ENCODE peak calls at places on chromosomes 5 and 9, in eight cellular contexts. One of them, this sample, is unnamed.

GRCh38 chr5:160556886-160557285 is 135.2 kb downstream of the PTTG1 start:
- DNase-seq in IMR-90: peak; percentile 13
- DNase-seq in lower lobe of right lung: no peak
- DNase-seq in CD8-positive, alpha-beta T cell: no peak
- DNase-seq in hepatocyte: no peak
- DNase-seq in fibroblast of lung: peak; percentile 85
- DNase-seq in heart right ventricle: no peak
- DNase-seq in uterus: no peak
- DNase-seq in this sample: no peak

GRCh38 chr5:33343661-33344327 is 97.0 kb upstream of the TARS1 start:
- DNase-seq in heart right ventricle: no peak
- DNase-seq in IMR-90: peak; percentile 88
- DNase-seq in hepatocyte: no peak
- DNase-seq in fibroblast of lung: peak; percentile 93
- DNase-seq in uterus: no peak
- DNase-seq in lower lobe of right lung: no peak
- DNase-seq in CD8-positive, alpha-beta T cell: no peak
- DNase-seq in this sample: no peak

GRCh38 chr5:71693828-71694427 is 25.1 kb upstream of the CARTPT start:
- DNase-seq in CD8-positive, alpha-beta T cell: no peak
- DNase-seq in heart right ventricle: no peak
- DNase-seq in fibroblast of lung: no peak
- DNase-seq in IMR-90: no peak
- DNase-seq in hepatocyte: peak; percentile 52
- DNase-seq in uterus: no peak
- DNase-seq in lower lobe of right lung: no peak
- DNase-seq in this sample: no peak

GRCh38 chr5:115461506-115462290 is 82.9 kb downstream of the FEM1C start:
- DNase-seq in lower lobe of right lung: no peak
- DNase-seq in CD8-positive, alpha-beta T cell: no peak
- DNase-seq in hepatocyte: no peak
- DNase-seq in uterus: no peak
- DNase-seq in IMR-90: peak; percentile 90
- DNase-seq in heart right ventricle: no peak
- DNase-seq in fibroblast of lung: peak; percentile 94
- DNase-seq in this sample: peak; percentile 31

GRCh38 chr5:159773062-159773924 is 143.0 kb upstream of the ADRA1B start:
- DNase-seq in CD8-positive, alpha-beta T cell: peak; percentile 56
- DNase-seq in lower lobe of right lung: peak; percentile 68
- DNase-seq in fibroblast of lung: peak; percentile 93
- DNase-seq in hepatocyte: peak; percentile 88
- DNase-seq in heart right ventricle: peak; percentile 77
- DNase-seq in IMR-90: peak; percentile 90
- DNase-seq in uterus: peak; percentile 89
- DNase-seq in this sample: peak; percentile 30

GRCh38 chr5:72010395-72010794 is 96.9 kb upstream of the MAP1B start:
- DNase-seq in lower lobe of right lung: no peak
- DNase-seq in IMR-90: no peak
- DNase-seq in heart right ventricle: no peak
- DNase-seq in hepatocyte: no peak
- DNase-seq in CD8-positive, alpha-beta T cell: no peak
- DNase-seq in uterus: no peak
- DNase-seq in fibroblast of lung: no peak
- DNase-seq in this sample: no peak

GRCh38 chr9:91905958-91906585 is 44.0 kb downstream of the ROR2 start:
- DNase-seq in CD8-positive, alpha-beta T cell: peak; percentile 35
- DNase-seq in fibroblast of lung: no peak
- DNase-seq in heart right ventricle: peak; percentile 40
- DNase-seq in uterus: no peak
- DNase-seq in lower lobe of right lung: peak; percentile 66
- DNase-seq in hepatocyte: no peak
- DNase-seq in IMR-90: no peak
- DNase-seq in this sample: no peak

GRCh38 chr9:124684140-124684539 is 87.0 kb downstream of the NR6A1 start:
- DNase-seq in hepatocyte: no peak
- DNase-seq in uterus: no peak
- DNase-seq in IMR-90: no peak
- DNase-seq in lower lobe of right lung: no peak
- DNase-seq in fibroblast of lung: no peak
- DNase-seq in heart right ventricle: no peak
- DNase-seq in CD8-positive, alpha-beta T cell: no peak
- DNase-seq in this sample: no peak

GRCh38 chr9:17799383-17799782 is 220.5 kb downstream of the SH3GL2 start:
- DNase-seq in uterus: no peak
- DNase-seq in lower lobe of right lung: no peak
- DNase-seq in heart right ventricle: no peak
- DNase-seq in hepatocyte: no peak
- DNase-seq in CD8-positive, alpha-beta T cell: no peak
- DNase-seq in fibroblast of lung: peak; percentile 20
- DNase-seq in IMR-90: peak; percentile 20
- DNase-seq in this sample: no peak

GRCh38 chr5:42360061-42360460 is 63.2 kb upstream of the GHR start:
- DNase-seq in uterus: no peak
- DNase-seq in heart right ventricle: no peak
- DNase-seq in hepatocyte: no peak
- DNase-seq in lower lobe of right lung: no peak
- DNase-seq in fibroblast of lung: peak; percentile 2
- DNase-seq in CD8-positive, alpha-beta T cell: no peak
- DNase-seq in IMR-90: peak; percentile 8
- DNase-seq in this sample: no peak

GRCh38 chr9:133605856-133606721 is 3.1 kb downstream of the FAM163B start:
- DNase-seq in heart right ventricle: no peak
- DNase-seq in IMR-90: no peak
- DNase-seq in hepatocyte: no peak
- DNase-seq in fibroblast of lung: no peak
- DNase-seq in lower lobe of right lung: peak; percentile 26
- DNase-seq in CD8-positive, alpha-beta T cell: no peak
- DNase-seq in uterus: no peak
- DNase-seq in this sample: no peak

GRCh38 chr9:88775037-88775471 is 216.2 kb upstream of the S1PR3 start:
- DNase-seq in heart right ventricle: no peak
- DNase-seq in uterus: peak; percentile 55
- DNase-seq in lower lobe of right lung: no peak
- DNase-seq in CD8-positive, alpha-beta T cell: no peak
- DNase-seq in fibroblast of lung: peak; percentile 99
- DNase-seq in IMR-90: peak; percentile 98
- DNase-seq in hepatocyte: peak; percentile 61
- DNase-seq in this sample: no peak

GRCh38 chr9:74875656-74876055 is 12.1 kb downstream of the TRPM6 start:
- DNase-seq in IMR-90: no peak
- DNase-seq in heart right ventricle: no peak
- DNase-seq in lower lobe of right lung: no peak
- DNase-seq in hepatocyte: no peak
- DNase-seq in CD8-positive, alpha-beta T cell: no peak
- DNase-seq in uterus: no peak
- DNase-seq in fibroblast of lung: no peak
- DNase-seq in this sample: no peak

GRCh38 chr5:132365213-132365612 is 4.3 kb upstream of the SLC22A5 start:
- DNase-seq in CD8-positive, alpha-beta T cell: no peak
- DNase-seq in fibroblast of lung: peak; percentile 97
- DNase-seq in heart right ventricle: no peak
- DNase-seq in IMR-90: peak; percentile 74
- DNase-seq in hepatocyte: peak; percentile 75
- DNase-seq in lower lobe of right lung: no peak
- DNase-seq in uterus: no peak
- DNase-seq in this sample: no peak

DNA sequence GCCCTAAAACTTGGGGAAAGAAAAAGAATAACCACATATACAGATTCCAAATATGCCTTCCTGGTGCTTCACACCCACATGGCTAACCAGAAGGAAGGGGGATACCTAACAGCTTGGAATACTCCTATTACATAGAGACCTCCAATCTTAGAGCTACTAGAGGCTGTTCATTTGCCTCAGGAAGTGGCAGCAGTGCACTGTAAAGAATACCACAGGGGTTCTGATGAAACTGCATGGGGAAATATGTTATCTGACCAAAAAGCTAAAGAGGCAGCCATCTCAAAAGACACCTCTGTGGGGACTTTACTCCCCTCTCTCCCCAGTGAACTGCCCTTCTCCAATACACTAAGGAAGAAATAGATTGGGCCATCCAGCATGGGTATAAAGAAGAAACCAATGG is 66.4 kb downstream of the CDKN2A start:
- DNase-seq in lower lobe of right lung: no peak
- DNase-seq in hepatocyte: no peak
- DNase-seq in fibroblast of lung: no peak
- DNase-seq in uterus: no peak
- DNase-seq in heart right ventricle: no peak
- DNase-seq in IMR-90: no peak
- DNase-seq in CD8-positive, alpha-beta T cell: no peak
- DNase-seq in this sample: no peak
- H3K9me3 ChIP-seq in lower lobe of right lung: no peaks in the 10 kb centered on the region
- H3K9me3 ChIP-seq in hepatocyte: no peaks in the 10 kb centered on the region
- H3K9me3 ChIP-seq in fibroblast of lung: no peaks in the 10 kb centered on the region
- H3K9me3 ChIP-seq in uterus: no peaks in the 10 kb centered on the region
- H3K9me3 ChIP-seq in heart right ventricle: no peaks in the 10 kb centered on the region
- H3K9me3 ChIP-seq in IMR-90: no peaks in the 10 kb centered on the region
- H3K9me3 ChIP-seq in CD8-positive, alpha-beta T cell: no peaks in the 10 kb centered on the region
- H3K9me3 ChIP-seq in this sample: no peaks in the 10 kb centered on the region

DNA sequence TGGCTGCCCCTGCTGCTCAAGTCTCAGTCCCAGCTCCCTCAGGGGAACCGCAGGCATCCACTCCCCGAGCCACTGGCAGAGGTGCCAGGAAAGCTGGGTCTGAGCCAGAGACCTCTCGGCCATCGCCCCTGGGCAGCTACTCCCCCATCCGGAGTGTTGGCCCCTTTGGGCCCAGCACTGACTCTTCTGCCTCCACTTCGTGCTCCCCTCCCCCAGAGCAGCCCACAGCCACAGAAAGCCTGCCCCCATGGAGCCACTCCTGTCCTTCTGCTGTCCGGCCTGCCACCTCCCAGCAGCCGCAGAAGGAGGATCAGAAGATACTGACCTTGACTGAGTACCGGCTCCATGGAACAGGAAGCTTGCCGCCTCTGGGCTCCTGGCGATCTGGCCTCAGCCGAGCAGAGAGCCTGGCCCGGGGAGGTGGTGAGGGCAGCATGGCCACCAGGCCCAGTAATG is 49.8 kb upstream of the TESK1 start:
- DNase-seq in IMR-90: no peak
- DNase-seq in fibroblast of lung: no peak
- DNase-seq in hepatocyte: no peak
- DNase-seq in heart right ventricle: no peak
- DNase-seq in CD8-positive, alpha-beta T cell: no peak
- DNase-seq in lower lobe of right lung: no peak
- DNase-seq in uterus: no peak
- DNase-seq in this sample: no peak
- H3K36me3 ChIP-seq in IMR-90: peaks cover 49% of the 10 kb centered on the region
- H3K36me3 ChIP-seq in fibroblast of lung: peaks cover 30% of the 10 kb centered on the region
- H3K36me3 ChIP-seq in hepatocyte: no peaks in the 10 kb centered on the region
- H3K36me3 ChIP-seq in heart right ventricle: peaks cover 55% of the 10 kb centered on the region
- H3K36me3 ChIP-seq in CD8-positive, alpha-beta T cell: no peaks in the 10 kb centered on the region
- H3K36me3 ChIP-seq in lower lobe of right lung: peaks cover 57% of the 10 kb centered on the region
- H3K36me3 ChIP-seq in uterus: no peaks in the 10 kb centered on the region
- H3K36me3 ChIP-seq in this sample: no peaks in the 10 kb centered on the region

GRCh38 chr9:131621551-131622321 is 76.4 kb downstream of the PRRT1B start:
- DNase-seq in lower lobe of right lung: peak; percentile 74
- DNase-seq in uterus: no peak
- DNase-seq in heart right ventricle: no peak
- DNase-seq in CD8-positive, alpha-beta T cell: no peak
- DNase-seq in IMR-90: no peak
- DNase-seq in fibroblast of lung: no peak
- DNase-seq in hepatocyte: no peak
- DNase-seq in this sample: no peak
- H3K27ac ChIP-seq in lower lobe of right lung: peak overlapping the region; percentile 13
- H3K27ac ChIP-seq in uterus: no peak overlapping the region
- H3K27ac ChIP-seq in heart right ventricle: no peak overlapping the region
- H3K27ac ChIP-seq in CD8-positive, alpha-beta T cell: no peak overlapping the region
- H3K27ac ChIP-seq in IMR-90: no peak overlapping the region
- H3K27ac ChIP-seq in fibroblast of lung: no peak overlapping the region
- H3K27ac ChIP-seq in hepatocyte: no peak overlapping the region
- H3K27ac ChIP-seq in this sample: no peak overlapping the region

DNA sequence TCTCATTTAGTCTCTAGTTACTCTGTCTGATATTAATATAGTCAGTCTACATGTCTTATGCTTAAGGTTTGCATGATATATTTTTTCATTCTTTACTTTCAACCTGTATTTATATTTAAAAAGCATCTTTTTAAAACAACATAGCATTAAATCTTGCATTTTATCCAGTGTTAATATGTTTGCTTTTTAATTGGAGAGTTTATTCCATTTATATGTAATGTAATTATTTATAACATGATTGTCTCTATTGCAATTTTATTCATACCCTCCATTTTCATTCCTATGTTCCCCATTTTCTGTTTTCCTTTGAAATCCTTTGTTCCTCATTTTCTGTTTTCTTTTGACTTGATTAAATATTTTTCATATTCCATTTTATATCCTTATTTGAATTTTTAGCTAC is 13.3 kb downstream of the PCDHB15 start:
- DNase-seq in hepatocyte: no peak
- DNase-seq in lower lobe of right lung: no peak
- DNase-seq in CD8-positive, alpha-beta T cell: no peak
- DNase-seq in heart right ventricle: no peak
- DNase-seq in fibroblast of lung: no peak
- DNase-seq in IMR-90: no peak
- DNase-seq in uterus: no peak
- DNase-seq in this sample: no peak
- H3K9me3 ChIP-seq in hepatocyte: peaks cover 68% of the 10 kb centered on the region
- H3K9me3 ChIP-seq in lower lobe of right lung: peaks cover 100% of the 10 kb centered on the region
- H3K9me3 ChIP-seq in CD8-positive, alpha-beta T cell: peaks cover 29% of the 10 kb centered on the region
- H3K9me3 ChIP-seq in heart right ventricle: peaks cover 54% of the 10 kb centered on the region
- H3K9me3 ChIP-seq in fibroblast of lung: no peaks in the 10 kb centered on the region
- H3K9me3 ChIP-seq in IMR-90: peaks cover 40% of the 10 kb centered on the region
- H3K9me3 ChIP-seq in uterus: peaks cover 100% of the 10 kb centered on the region
- H3K9me3 ChIP-seq in this sample: peaks cover 38% of the 10 kb centered on the region

GRCh38 chr9:131968632-131969031 is 111.0 kb downstream of the MED27 start:
- DNase-seq in heart right ventricle: no peak
- DNase-seq in hepatocyte: no peak
- DNase-seq in CD8-positive, alpha-beta T cell: no peak
- DNase-seq in lower lobe of right lung: no peak
- DNase-seq in uterus: no peak
- DNase-seq in IMR-90: no peak
- DNase-seq in fibroblast of lung: no peak
- DNase-seq in this sample: no peak

GRCh38 chr9:131963087-131963715 is 116.5 kb downstream of the MED27 start:
- DNase-seq in fibroblast of lung: no peak
- DNase-seq in IMR-90: no peak
- DNase-seq in lower lobe of right lung: no peak
- DNase-seq in heart right ventricle: no peak
- DNase-seq in uterus: no peak
- DNase-seq in hepatocyte: no peak
- DNase-seq in CD8-positive, alpha-beta T cell: no peak
- DNase-seq in this sample: no peak

GRCh38 chr9:131969469-131969989 is 110.1 kb downstream of the MED27 start:
- DNase-seq in lower lobe of right lung: no peak
- DNase-seq in uterus: no peak
- DNase-seq in IMR-90: no peak
- DNase-seq in hepatocyte: no peak
- DNase-seq in fibroblast of lung: no peak
- DNase-seq in CD8-positive, alpha-beta T cell: no peak
- DNase-seq in heart right ventricle: no peak
- DNase-seq in this sample: no peak

GRCh38 chr9:131965101-131965500 is 114.6 kb downstream of the MED27 start:
- DNase-seq in fibroblast of lung: peak; percentile 63
- DNase-seq in uterus: no peak
- DNase-seq in IMR-90: no peak
- DNase-seq in lower lobe of right lung: no peak
- DNase-seq in CD8-positive, alpha-beta T cell: no peak
- DNase-seq in heart right ventricle: no peak
- DNase-seq in hepatocyte: no peak
- DNase-seq in this sample: no peak

DNA sequence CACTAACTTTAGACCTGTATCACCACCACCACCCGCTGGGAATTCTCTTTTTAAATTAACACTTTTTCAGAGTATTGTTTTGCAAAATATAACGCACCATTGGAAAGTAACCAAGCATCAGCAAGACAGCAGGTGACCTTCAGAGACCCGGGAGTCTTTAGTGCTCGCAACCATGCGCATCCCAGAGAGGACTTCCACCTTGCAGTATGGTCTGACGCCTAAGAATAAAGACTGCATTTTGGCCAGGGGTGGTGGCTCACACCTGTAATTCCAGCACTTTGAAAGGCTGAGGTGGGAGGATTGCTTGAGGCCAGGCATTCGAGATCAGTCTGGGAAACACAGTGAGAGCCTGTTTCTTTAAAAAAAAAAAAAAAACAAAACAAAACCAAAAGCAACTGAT is 113.8 kb downstream of the MED27 start:
- DNase-seq in hepatocyte: no peak
- DNase-seq in CD8-positive, alpha-beta T cell: no peak
- DNase-seq in lower lobe of right lung: no peak
- DNase-seq in heart right ventricle: no peak
- DNase-seq in uterus: no peak
- DNase-seq in IMR-90: no peak
- DNase-seq in fibroblast of lung: no peak
- DNase-seq in this sample: no peak
- H3K36me3 ChIP-seq in hepatocyte: no peaks in the 10 kb centered on the region
- H3K36me3 ChIP-seq in CD8-positive, alpha-beta T cell: no peaks in the 10 kb centered on the region
- H3K36me3 ChIP-seq in lower lobe of right lung: no peaks in the 10 kb centered on the region
- H3K36me3 ChIP-seq in heart right ventricle: no peaks in the 10 kb centered on the region
- H3K36me3 ChIP-seq in uterus: no peaks in the 10 kb centered on the region
- H3K36me3 ChIP-seq in IMR-90: no peaks in the 10 kb centered on the region
- H3K36me3 ChIP-seq in fibroblast of lung: no peaks in the 10 kb centered on the region
- H3K36me3 ChIP-seq in this sample: no peaks in the 10 kb centered on the region

This sample was measured in colonic mucosa.